ENCODE peak calls at places on chromosomes 11 and 22, in eight cellular contexts. E, P, L, M, G, W, H and A are unnamed samples.

GRCh38 chr11:102289510-102290078 is 27.7 kb upstream of the BIRC3 start:
- DNase-seq in P (no peak), E (no peak), W (no peak), M (no peak), G (no peak), L (no peak), H (no peak), A (no peak)

GRCh38 chr22:42073568-42074152 is 388 bp upstream of the PHETA2 start:
- DNase-seq in M (no peak), E (no peak), H (no peak), L (no peak), G (no peak), P (no peak), W (no peak), A (no peak)

GRCh38 chr11:12269104-12269441 is 108.3 kb upstream of the PARVA start:
- DNase-seq in E (peak; percentile 70), L (no peak), W (peak; percentile 68), M (no peak), P (peak; percentile 74), G (peak; percentile 10), H (no peak), A (peak; percentile 37)

GRCh38 chr22:37674951-37675929 is at the start of gene LGALS1:
- DNase-seq in G (peak; percentile 98), E (peak; percentile 97), H (peak; percentile 74), W (peak; percentile 84), M (peak; percentile 78), P (peak; percentile 95), L (peak; percentile 56), A (peak; percentile 76)

GRCh38 chr11:68541983-68542382 is 81.4 kb downstream of the PPP6R3 start:
- DNase-seq in G (no peak), P (no peak), M (no peak), H (no peak), W (no peak), E (peak; percentile 41), L (no peak), A (no peak)

GRCh38 chr11:96306933-96307747 is 35.9 kb downstream of the MAML2 start:
- DNase-seq in P (peak; percentile 100), M (no peak), W (peak; percentile 78), E (peak; percentile 92), G (peak; percentile 98), L (no peak), H (no peak), A (peak; percentile 0)

GRCh38 chr11:119445356-119445755 is 22.4 kb upstream of the THY1 start:
- DNase-seq in E (no peak), P (no peak), M (no peak), G (no peak), W (no peak), H (no peak), L (no peak), A (no peak)

GRCh38 chr11:119788911-119789560 is 60.0 kb upstream of the NECTIN1 start:
- DNase-seq in W (no peak), M (no peak), E (peak; percentile 14), L (no peak), H (no peak), P (no peak), G (no peak), A (peak; percentile 11)

GRCh38 chr11:109309153-109309552 is 112.8 kb upstream of the C11orf87 start:
- DNase-seq in E (no peak), L (no peak), W (peak; percentile 6), P (peak; percentile 14), G (no peak), M (no peak), H (no peak), A (no peak)

GRCh38 chr11:119101367-119101758 is 290 bp downstream of the DPAGT1 start:
- DNase-seq in E (no peak), G (no peak), H (no peak), P (peak; percentile 41), M (no peak), L (no peak), W (no peak), A (no peak)

GRCh38 chr22:17234144-17234623 is 14.9 kb upstream of the ADA2 start:
- DNase-seq in M (no peak), E (no peak), L (no peak), W (no peak), P (no peak), H (no peak), G (no peak), A (peak; percentile 31)

GRCh38 chr11:110897035-110897434 is 184.8 kb upstream of the ARHGAP20 start:
- DNase-seq in G (peak; percentile 62), E (no peak), H (no peak), M (no peak), W (no peak), P (no peak), L (no peak), A (no peak)

GRCh38 chr11:6248248-6248647 is 9.4 kb downstream of the CNGA4 start:
- DNase-seq in G (peak; percentile 29), M (no peak), P (peak; percentile 56), E (no peak), W (no peak), H (no peak), L (no peak), A (no peak)

GRCh38 chr22:47160141-47160541 is 397.7 kb downstream of the TBC1D22A start:
- DNase-seq in E (no peak), P (no peak), L (no peak), W (no peak), H (no peak), M (no peak), G (no peak), A (no peak)

GRCh38 chr22:37303821-37304274 is 21.5 kb downstream of the CYTH4 start:
- DNase-seq in H (peak; percentile 45), P (peak; percentile 84), M (no peak), W (peak; percentile 69), L (no peak), G (peak; percentile 60), E (peak; percentile 48), A (no peak)

GRCh38 chr11:69940246-69940610 is 121.0 kb upstream of the FGF3 start:
- DNase-seq in G (no peak), M (no peak), E (no peak), W (no peak), P (no peak), L (no peak), H (no peak), A (no peak)

GRCh38 chr22:50170453-50171318 is at the start of gene PANX2:
- DNase-seq in H (no peak), W (no peak), G (no peak), L (no peak), P (no peak), E (no peak), M (no peak), A (no peak)

GRCh38 chr11:2209370-2209801 is 37.8 kb upstream of the TH start:
- DNase-seq in E (peak; percentile 8), W (no peak), H (no peak), G (no peak), M (no peak), L (no peak), P (no peak), A (no peak)

GRCh38 chr22:37910863-37911262 is 4.8 kb downstream of the MICALL1 start:
- DNase-seq in G (no peak), M (no peak), H (no peak), W (no peak), L (no peak), E (no peak), P (no peak), A (no peak)

GRCh38 chr11:8356731-8357504 is 93.2 kb upstream of the LMO1 start:
- DNase-seq in E (peak; percentile 66), L (no peak), M (peak; percentile 57), P (no peak), G (no peak), H (no peak), W (no peak), A (no peak)

GRCh38 chr11:10454902-10455631 is at the start of gene AMPD3:
- DNase-seq in E (no peak), M (no peak), G (peak; percentile 70), W (peak; percentile 91), H (no peak), P (peak; percentile 93), L (no peak), A (peak; percentile 58)

GRCh38 chr22:46043816-46044717 is 67.1 kb upstream of the WNT7B start:
- DNase-seq in G (no peak), H (peak; percentile 31), W (no peak), L (no peak), M (no peak), E (peak; percentile 26), P (peak; percentile 64), A (no peak)

GRCh38 chr22:28497188-28497587 is 182.5 kb downstream of the TTC28 start:
- DNase-seq in P (no peak), H (no peak), G (no peak), L (no peak), E (no peak), M (no peak), W (no peak), A (no peak)

GRCh38 chr11:107665016-107665415 is 46.8 kb downstream of the SLN start:
- DNase-seq in L (no peak), M (no peak), H (no peak), P (peak; percentile 9), G (no peak), E (no peak), W (no peak), A (no peak)

GRCh38 chr11:30868495-30869130 is 282.5 kb upstream of the MPPED2 start:
- DNase-seq in W (no peak), H (no peak), E (no peak), L (no peak), M (no peak), G (no peak), P (no peak), A (no peak)

GRCh38 chr11:16946477-16947282 is 67.5 kb downstream of the PLEKHA7 start:
- DNase-seq in E (no peak), L (no peak), M (no peak), W (no peak), G (no peak), H (no peak), P (no peak), A (no peak)